ENCODE peak calls at places on chromosomes 6 and 20, in five cellular contexts. J is PC-3, P is fibroblast of lung, R is GM23248, S is astrocyte. W is an unnamed sample.

GRCh38 chr6:35044771-35045275 is 96.3 kb downstream of the TCP11 start:
- DNase-seq in J (peak; percentile 33), P (no peak), R (peak; percentile 62), S (no peak), W (peak; percentile 56)

GRCh38 chr6:31905041-31905440 is 3.2 kb upstream of the ZBTB12 start:
- DNase-seq in J (no peak), P (no peak), R (no peak), S (no peak), W (no peak)

GRCh38 chr6:141464490-141464889 is 668.2 kb upstream of the GJE1 start:
- DNase-seq in J (peak; percentile 51), P (peak; percentile 53), R (peak; percentile 91), S (peak; percentile 72), W (peak; percentile 4)

GRCh38 chr6:143014764-143015163 is 45.9 kb upstream of the AIG1 start:
- DNase-seq in J (peak; percentile 68), P (no peak), R (no peak), S (no peak), W (no peak)

GRCh38 chr20:58829531-58829941 is 21.2 kb downstream of the GNAS-AS1 start:
- DNase-seq in J (peak; percentile 21), P (no peak), R (peak; percentile 37), S (peak; percentile 53), W (no peak)

GRCh38 chr6:114796576-114796975 is 453.8 kb upstream of the HS3ST5 start:
- DNase-seq in J (no peak), P (no peak), R (no peak), S (no peak), W (no peak)

GRCh38 chr6:38755874-38756273 is 40.8 kb downstream of the DNAH8 start:
- DNase-seq in J (peak; percentile 92), P (no peak), R (no peak), S (no peak), W (peak; percentile 91)

GRCh38 chr6:14910692-14911547 is 334.9 kb upstream of the JARID2 start:
- DNase-seq in J (no peak), P (peak; percentile 48), R (no peak), S (no peak), W (no peak)

GRCh38 chr20:41395669-41396664 is 29.3 kb upstream of the EMILIN3 start:
- DNase-seq in J (no peak), P (no peak), R (peak; percentile 23), S (no peak), W (no peak)

GRCh38 chr20:38032585-38033329 is 499 bp downstream of the TTI1 start:
- DNase-seq in J (no peak), P (no peak), R (peak; percentile 42), S (peak; percentile 6), W (no peak)

GRCh38 chr6:154503576-154504501 is 6.6 kb downstream of the CNKSR3 start:
- DNase-seq in J (no peak), P (no peak), R (peak; percentile 81), S (no peak), W (no peak)

GRCh38 chr6:146287691-146288369 is 255.8 kb upstream of the RAB32 start:
- DNase-seq in J (no peak), P (peak; percentile 76), R (peak; percentile 37), S (peak; percentile 72), W (no peak)

GRCh38 chr6:34295721-34296120 is 46.9 kb upstream of the SMIM29 start:
- DNase-seq in J (no peak), P (no peak), R (no peak), S (no peak), W (no peak)

GRCh38 chr20:11867286-11867921 is 50.3 kb upstream of the BTBD3 start:
- DNase-seq in J (no peak), P (no peak), R (peak; percentile 25), S (no peak), W (peak; percentile 48)

GRCh38 chr20:50369225-50370035 is 140.8 kb upstream of the PTPN1 start:
- DNase-seq in J (no peak), P (no peak), R (no peak), S (no peak), W (no peak)

GRCh38 chr20:41336711-41337492 is 3.7 kb upstream of the LPIN3 start:
- DNase-seq in J (no peak), P (no peak), R (no peak), S (no peak), W (no peak)

GRCh38 chr6:96631248-96631647 is 68.3 kb downstream of the FHL5 start:
- DNase-seq in J (peak; percentile 6), P (no peak), R (peak; percentile 9), S (no peak), W (peak; percentile 2)

GRCh38 chr6:152099816-152100618 is 292.5 kb downstream of the ESR1 start:
- DNase-seq in J (peak; percentile 69), P (peak; percentile 71), R (peak; percentile 64), S (no peak), W (peak; percentile 51)

GRCh38 chr6:57173886-57174510 is 1.9 kb downstream of the BAG2 start:
- DNase-seq in J (peak; percentile 77), P (peak; percentile 86), R (peak; percentile 84), S (peak; percentile 82), W (peak; percentile 49)

GRCh38 chr6:158907931-158908330 is 88.8 kb upstream of the EZR start:
- DNase-seq in J (no peak), P (no peak), R (no peak), S (no peak), W (no peak)

GRCh38 chr6:34606477-34607130 is 50.5 kb upstream of the SPDEF start:
- DNase-seq in J (no peak), P (no peak), R (no peak), S (no peak), W (no peak)

GRCh38 chr20:37911838-37912273 is 8.9 kb downstream of the VSTM2L start:
- DNase-seq in J (peak; percentile 25), P (no peak), R (peak; percentile 79), S (peak; percentile 23), W (peak; percentile 56)

GRCh38 chr6:109446541-109446940 is 6.0 kb downstream of the SMPD2 start:
- DNase-seq in J (no peak), P (no peak), R (no peak), S (no peak), W (no peak)

GRCh38 chr6:33896391-33897192 is 92.8 kb upstream of the MLN start:
- DNase-seq in J (peak; percentile 4), P (peak; percentile 3), R (peak; percentile 65), S (no peak), W (no peak)

GRCh38 chr20:64116541-64117423 is 9.4 kb upstream of the NPBWR2 start:
- DNase-seq in J (no peak), P (no peak), R (no peak), S (no peak), W (no peak)

GRCh38 chr20:38139919-38140753 is 24.9 kb downstream of the TGM2 start:
- DNase-seq in J (no peak), P (peak; percentile 42), R (no peak), S (peak; percentile 48), W (no peak)

GRCh38 chr6:9977451-9977850 is 437.4 kb downstream of the TFAP2A start:
- DNase-seq in J (no peak), P (no peak), R (no peak), S (no peak), W (no peak)

GRCh38 chr6:30091577-30092381 is 16.2 kb upstream of the RNF39 start:
- DNase-seq in J (peak; percentile 58), P (peak; percentile 29), R (peak; percentile 89), S (peak; percentile 51), W (no peak)

DNA sequence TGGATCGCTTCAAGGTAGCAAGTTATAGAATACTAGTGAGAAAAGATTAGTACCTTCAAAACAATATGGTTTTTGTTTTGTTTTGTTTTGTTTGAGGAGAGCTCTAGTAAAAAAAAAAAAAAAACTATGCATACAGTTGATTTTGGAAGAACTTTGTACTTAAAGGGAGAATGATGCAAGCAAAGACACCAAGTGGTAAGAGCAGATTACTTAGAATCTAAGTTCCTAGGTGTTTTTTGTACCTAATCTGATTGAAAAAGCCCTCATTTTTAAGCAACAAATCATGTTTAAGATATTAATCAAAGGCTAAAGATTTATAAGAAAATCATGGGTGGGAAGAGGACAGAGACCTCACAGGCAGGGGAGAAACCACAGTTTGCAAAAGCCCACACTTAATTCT is 1048.1 kb downstream of the EPHA7 start:
- DNase-seq in J (no peak), P (no peak), R (no peak), S (no peak), W (no peak)
- TF ChIP-seq EZH2 in J (no peak), P (no peak), R (no peak), S (no peak), W (no peak)

DNA sequence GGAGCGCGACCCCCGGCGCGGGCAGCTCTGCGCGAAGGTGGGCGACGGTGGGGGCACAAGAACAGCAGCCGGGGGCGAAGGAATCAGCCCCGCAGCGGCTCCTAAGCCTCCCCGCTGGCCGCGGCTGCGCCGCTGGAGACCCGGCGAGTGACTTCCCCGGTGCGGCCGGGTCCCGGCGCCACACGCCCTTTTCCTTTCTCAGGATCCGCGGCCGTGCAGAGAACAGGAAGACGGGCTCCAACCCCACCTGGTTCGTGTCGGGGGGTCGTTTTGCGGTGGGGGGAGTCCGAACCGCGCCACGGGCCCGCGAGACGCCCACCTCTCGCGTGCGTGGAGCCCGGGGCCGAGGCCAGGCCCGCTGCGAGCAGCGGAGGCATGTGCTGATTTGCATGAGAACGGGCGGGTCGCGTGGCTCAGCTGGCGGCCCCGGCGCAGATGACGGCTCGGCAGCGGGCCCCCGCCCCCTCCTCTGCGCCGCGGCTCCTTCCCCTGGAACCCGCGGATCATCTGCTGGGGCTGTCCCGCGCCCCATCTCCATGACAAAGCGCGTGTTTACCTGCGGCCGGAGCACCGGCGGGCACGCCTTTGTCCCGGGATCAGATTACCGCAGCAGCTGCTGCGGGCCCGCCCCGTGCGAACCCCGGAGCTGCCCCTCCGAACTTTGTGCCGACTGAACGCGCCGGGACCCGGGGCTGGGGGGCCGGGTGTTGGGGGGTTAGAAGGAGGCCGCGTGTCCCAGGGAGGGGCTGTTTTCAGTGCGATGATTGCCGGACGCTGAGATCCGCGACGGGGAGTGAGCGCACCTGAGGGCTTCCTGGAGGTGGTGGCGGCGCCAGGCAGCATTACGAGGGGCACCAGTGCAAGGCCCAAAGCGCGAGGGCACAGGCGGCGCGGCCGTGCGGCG is 4.9 kb upstream of the DLL1 start:
- DNase-seq in J (peak; percentile 32), P (no peak), R (peak; percentile 59), S (no peak), W (peak; percentile 59)
- TF ChIP-seq EZH2 in J (no peak), P (peak; percentile 93), R (peak; percentile 92), S (peak; percentile 97), W (no peak)

GRCh38 chr6:100456178-100456880 is 8.4 kb downstream of the SIM1 start:
- DNase-seq in J (no peak), P (no peak), R (no peak), S (no peak), W (no peak)
- TF ChIP-seq EZH2 in J (no peak), P (peak; percentile 38), R (no peak), S (no peak), W (peak; percentile 93)

DNA sequence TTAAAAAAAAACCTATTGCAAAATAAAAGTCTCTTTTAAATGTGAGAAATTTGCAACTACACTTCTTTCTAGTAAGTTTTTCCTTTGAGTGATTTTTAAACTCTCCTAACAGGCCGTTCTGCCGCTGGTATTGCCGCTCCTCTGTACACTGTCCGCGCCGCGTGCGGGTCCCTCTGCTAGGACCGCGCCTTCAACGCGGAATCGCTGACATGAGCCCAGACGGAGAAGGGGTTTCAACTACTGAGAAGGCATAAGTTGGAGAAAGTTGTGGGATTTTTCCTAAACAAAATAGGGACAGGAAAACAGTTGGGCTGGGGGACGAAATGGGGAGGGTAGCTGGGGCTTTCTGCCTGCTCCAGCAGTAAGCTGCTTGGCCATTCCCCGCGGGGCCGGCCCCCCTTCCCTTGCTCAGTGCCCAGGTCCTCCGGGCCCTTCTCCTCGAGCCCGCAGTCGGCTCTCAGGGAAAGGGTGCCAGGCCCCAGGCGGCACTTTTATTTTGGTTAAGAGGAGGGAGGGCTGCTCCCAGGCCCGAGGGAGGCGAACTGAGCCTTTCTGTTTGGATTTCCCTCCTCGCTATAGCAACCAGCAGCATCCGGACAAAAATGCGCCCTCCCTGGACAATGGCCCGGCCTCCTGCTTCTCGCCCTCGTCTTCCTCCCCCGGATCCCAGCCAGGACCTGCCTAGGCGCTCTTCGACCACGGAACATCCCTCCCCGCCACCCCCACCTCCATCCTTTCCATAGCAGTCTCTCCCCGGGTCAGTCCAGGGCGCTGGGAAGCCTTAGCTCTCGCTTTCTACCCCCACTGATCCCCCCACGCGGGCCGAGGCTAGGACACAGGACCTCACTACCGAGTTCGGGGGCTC is 6.8 kb upstream of the POU3F2 start:
- DNase-seq in J (no peak), P (no peak), R (peak; percentile 38), S (no peak), W (no peak)
- TF ChIP-seq EZH2 in J (no peak), P (peak; percentile 62), R (no peak), S (peak; percentile 63), W (peak; percentile 45)